ENCODE peak calls at places on chromosomes 12 and 14, in nine cellular contexts. T, D, F, Y, J, B, V, G and A are unnamed samples.

GRCh38 chr14:51095854-51096823 is 1.2 kb upstream of the TRIM9 start:
- DNase-seq in F (peak), J (peak), V (no peak), D (peak), B (no peak), G (no peak), Y (no peak), T (no peak), A (no peak)

GRCh38 chr12:25789520-25789919 is 169.0 kb upstream of the RASSF8 start:
- DNase-seq in D (no peak), Y (no peak), J (no peak), B (no peak), G (no peak), T (no peak), F (no peak), V (no peak), A (no peak)

GRCh38 chr12:62660763-62661162 is 194.1 kb downstream of the MON2 start:
- DNase-seq in Y (peak), J (no peak), D (no peak), F (no peak), B (no peak), V (no peak), T (no peak), G (no peak), A (no peak)

GRCh38 chr14:23433457-23433856 is 2.0 kb downstream of the MYH7 start:
- DNase-seq in B (no peak), F (no peak), V (no peak), D (no peak), G (peak), Y (no peak), T (no peak), J (no peak), A (no peak)

GRCh38 chr14:58955294-58955821 is 233.1 kb upstream of the DAAM1 start:
- DNase-seq in F (no peak), B (no peak), V (no peak), D (no peak), Y (no peak), G (no peak), T (no peak), J (no peak), A (no peak)

GRCh38 chr12:100554608-100555077 is 18.8 kb upstream of the GAS2L3 start:
- DNase-seq in B (no peak), J (peak), G (no peak), F (no peak), T (no peak), D (peak), Y (peak), V (no peak), A (no peak)

GRCh38 chr12:91493308-91493707 is 310.7 kb upstream of the DCN start:
- DNase-seq in D (no peak), F (no peak), G (no peak), T (no peak), J (no peak), Y (no peak), V (no peak), B (no peak), A (no peak)

GRCh38 chr12:1576410-1577240 is 17.8 kb downstream of the FBXL14 start:
- DNase-seq in B (no peak), G (peak), T (no peak), J (no peak), F (no peak), Y (peak), V (no peak), D (no peak), A (no peak)

GRCh38 chr12:31832740-31833540 is 104.1 kb upstream of the AMN1 start:
- DNase-seq in F (peak), G (no peak), T (no peak), V (no peak), Y (no peak), J (peak), D (no peak), B (no peak), A (peak)

GRCh38 chr14:88481794-88482193 is 73.0 kb downstream of the PTPN21 start:
- DNase-seq in Y (no peak), T (no peak), G (no peak), J (no peak), V (no peak), D (no peak), F (no peak), B (no peak), A (no peak)

GRCh38 chr14:20998139-20998538 is 954 bp upstream of the SLC39A2 start:
- DNase-seq in B (no peak), D (no peak), T (no peak), J (no peak), V (no peak), Y (no peak), F (no peak), G (no peak), A (no peak)

GRCh38 chr14:88085736-88086135 is 80.8 kb downstream of the GPR65 start:
- DNase-seq in J (no peak), G (no peak), F (no peak), B (no peak), D (no peak), V (no peak), T (no peak), Y (no peak), A (no peak)

GRCh38 chr12:114674201-114675047 is 9.6 kb downstream of the TBX3 start:
- DNase-seq in Y (no peak), B (no peak), F (no peak), J (no peak), D (no peak), V (no peak), G (no peak), T (no peak), A (no peak)

GRCh38 chr12:132624186-132624855 is 5.7 kb downstream of the P2RX2 start:
- DNase-seq in J (no peak), F (no peak), V (no peak), G (no peak), D (no peak), B (no peak), T (no peak), Y (no peak), A (no peak)

GRCh38 chr12:108955225-108955835 is 65.5 kb downstream of the SVOP start:
- DNase-seq in D (peak), T (no peak), J (no peak), G (no peak), Y (no peak), V (no peak), F (no peak), B (no peak), A (no peak)

GRCh38 chr14:60722163-60722835 is 1.9 kb downstream of the SIX4 start:
- DNase-seq in G (peak), F (no peak), V (no peak), B (no peak), J (peak), Y (no peak), T (no peak), D (peak), A (peak)

GRCh38 chr12:76859621-76860020 is 19.2 kb downstream of the CSRP2 start:
- DNase-seq in D (no peak), B (no peak), J (no peak), Y (no peak), T (no peak), G (no peak), V (no peak), F (no peak), A (no peak)

GRCh38 chr14:64715628-64716412 is 11.6 kb downstream of the PLEKHG3 start:
- DNase-seq in T (no peak), D (no peak), B (no peak), Y (no peak), F (no peak), V (no peak), J (no peak), G (peak), A (no peak)

GRCh38 chr12:3225154-3225795 is 148.1 kb downstream of the TSPAN9 start:
- DNase-seq in D (no peak), Y (no peak), V (no peak), T (no peak), G (no peak), B (no peak), F (no peak), J (peak), A (no peak)

GRCh38 chr14:33085799-33086198 is 147.1 kb downstream of the NPAS3 start:
- DNase-seq in F (no peak), D (no peak), V (no peak), J (no peak), G (no peak), T (no peak), B (no peak), Y (no peak), A (no peak)

GRCh38 chr14:35687335-35687939 is 121.7 kb downstream of the RALGAPA1 start:
- DNase-seq in G (no peak), B (no peak), J (peak), T (no peak), F (no peak), V (no peak), D (peak), Y (no peak), A (peak)

GRCh38 chr12:91507754-91508153 is 325.1 kb upstream of the DCN start:
- DNase-seq in F (no peak), T (no peak), B (no peak), J (no peak), Y (no peak), G (no peak), D (no peak), V (no peak), A (no peak)

GRCh38 chr14:104424406-104425072 is 155.0 kb upstream of the C14orf180 start:
- DNase-seq in F (no peak), D (peak), T (no peak), J (no peak), Y (no peak), V (no peak), G (no peak), B (no peak), A (no peak)

GRCh38 chr12:107525719-107526554 is 159.7 kb upstream of the PWP1 start:
- DNase-seq in J (no peak), F (no peak), B (no peak), T (no peak), D (no peak), V (no peak), G (no peak), Y (no peak), A (no peak)

GRCh38 chr12:120117961-120118709 is 1.6 kb upstream of the RAB35 start:
- DNase-seq in T (no peak), J (peak), G (no peak), F (no peak), D (no peak), B (no peak), V (no peak), Y (no peak), A (no peak)

GRCh38 chr12:128644664-128645296 is 179.0 kb downstream of the SLC15A4 start:
- DNase-seq in G (no peak), V (peak), J (peak), Y (no peak), T (no peak), D (peak), F (no peak), B (no peak), A (no peak)

GRCh38 chr14:65334765-65335411 is 77.6 kb upstream of the FUT8 start:
- DNase-seq in J (no peak), T (no peak), V (no peak), B (no peak), D (peak), F (no peak), Y (no peak), G (no peak), A (no peak)

GRCh38 chr14:83251402-83251801 is 1717.7 kb upstream of the SEL1L start:
- DNase-seq in B (no peak), F (no peak), D (no peak), T (no peak), G (no peak), Y (no peak), J (no peak), V (no peak), A (no peak)